ENCODE peak calls at places on chromosome 22, in nine cellular contexts. R is omental fat pad; B is KG1; Q is heart left ventricle; C is fibroblast of mammary gland; X is cardiac muscle cell; D is skeletal muscle cell; Y is activated CD4-positive, alpha-beta T cell treated with anti-CD3 and anti-CD28 coated beads, Interleukin-2, amount 10 ng/mL, durations not matched to agents 7 days and 5 days; M is COR-L47. I is an unnamed sample.

GRCh38 chr22:20550851-20551744 is 43.7 kb downstream of the MED15 start:
- DNase-seq in R (no peak), M (no peak), C (peak; percentile 89), D (no peak), B (no peak), Y (peak; percentile 21), Q (no peak), X (peak; percentile 61), I (peak; percentile 70)

GRCh38 chr22:48238966-48239365 is 1476.5 kb downstream of the TBC1D22A start:
- DNase-seq in Q (no peak), X (no peak), M (no peak), Y (no peak), B (no peak), R (no peak), D (no peak), C (no peak), I (peak; percentile 36)

GRCh38 chr22:42228480-42228879 is 42.0 kb downstream of the TCF20 start:
- DNase-seq in Q (no peak), Y (no peak), B (no peak), M (no peak), C (no peak), X (no peak), R (no peak), D (no peak), I (no peak)

GRCh38 chr22:38451404-38451803 is 3.6 kb downstream of the KCNJ4 start:
- DNase-seq in Y (no peak), Q (no peak), D (no peak), C (no peak), B (no peak), X (no peak), R (no peak), M (no peak), I (no peak)

GRCh38 chr22:42116848-42117424 is 13.7 kb downstream of the CYP2D6 start:
- DNase-seq in B (no peak), M (no peak), X (no peak), Y (no peak), Q (no peak), R (no peak), D (no peak), C (peak; percentile 11), I (no peak)

GRCh38 chr22:49349841-49350381 is 477.8 kb downstream of the BRD1 start:
- DNase-seq in X (no peak), B (no peak), M (no peak), D (no peak), Q (no peak), R (no peak), C (no peak), Y (no peak), I (peak; percentile 28)

GRCh38 chr22:31897842-31898241 is 46.5 kb upstream of the YWHAH start:
- DNase-seq in C (peak; percentile 6), Y (no peak), X (no peak), Q (no peak), R (no peak), D (peak; percentile 30), B (no peak), M (no peak), I (no peak)

GRCh38 chr22:49377306-49377705 is 450.4 kb downstream of the BRD1 start:
- DNase-seq in Y (no peak), Q (no peak), R (no peak), X (no peak), D (no peak), C (no peak), M (no peak), B (no peak), I (no peak)

GRCh38 chr22:50695421-50696250 is 23.0 kb downstream of the SHANK3 start:
- DNase-seq in C (no peak), D (no peak), X (no peak), R (no peak), M (no peak), Q (no peak), Y (no peak), B (no peak), I (peak; percentile 42)

GRCh38 chr22:24559471-24559870 is 3.7 kb downstream of the SNRPD3 start:
- DNase-seq in B (no peak), M (no peak), X (peak; percentile 7), R (no peak), Y (no peak), D (no peak), C (no peak), Q (no peak), I (no peak)

GRCh38 chr22:49302530-49302929 is 525.1 kb downstream of the BRD1 start:
- DNase-seq in R (no peak), X (no peak), M (no peak), D (no peak), C (no peak), B (no peak), Q (no peak), Y (no peak), I (peak; percentile 39)

GRCh38 chr22:41449321-41449720 is 2.7 kb upstream of the TOB2 start:
- DNase-seq in Q (no peak), D (no peak), C (peak; percentile 43), M (no peak), R (no peak), Y (no peak), X (no peak), B (no peak), I (no peak)

GRCh38 chr22:17087176-17088131 is 2.7 kb downstream of the IL17RA start:
- DNase-seq in C (peak; percentile 41), X (no peak), R (no peak), M (no peak), Y (peak; percentile 83), D (peak; percentile 60), Q (peak; percentile 2), B (peak; percentile 62), I (peak; percentile 47)

GRCh38 chr22:38133331-38133730 is 22.8 kb upstream of the BAIAP2L2 start:
- DNase-seq in D (no peak), Y (no peak), X (no peak), C (no peak), Q (no peak), B (no peak), M (no peak), R (no peak), I (peak; percentile 38)

GRCh38 chr22:37428649-37429586 is 1.6 kb upstream of the ELFN2 start:
- DNase-seq in X (peak; percentile 84), R (no peak), D (no peak), B (peak; percentile 62), C (peak; percentile 56), M (no peak), Y (peak; percentile 60), Q (no peak), I (no peak)

GRCh38 chr22:43128928-43129424 is 14.2 kb downstream of the MCAT start:
- DNase-seq in X (no peak), Q (no peak), B (no peak), R (no peak), M (peak; percentile 88), D (no peak), C (no peak), Y (no peak), I (no peak)

GRCh38 chr22:45120440-45120839 is 43.3 kb upstream of the NUP50 start:
- DNase-seq in R (no peak), C (no peak), M (no peak), Y (no peak), B (no peak), Q (no peak), X (no peak), D (no peak), I (no peak)

GRCh38 chr22:40525250-40525884 is 111.2 kb downstream of the MRTFA start:
- DNase-seq in D (no peak), M (peak; percentile 32), Y (peak; percentile 76), Q (peak; percentile 46), R (peak; percentile 56), C (peak; percentile 67), X (peak; percentile 39), B (peak; percentile 30), I (no peak)

GRCh38 chr22:48755332-48755949 is 1072.2 kb downstream of the BRD1 start:
- DNase-seq in Y (no peak), R (peak; percentile 9), D (no peak), Q (no peak), B (no peak), M (no peak), X (no peak), C (no peak), I (peak; percentile 32)

GRCh38 chr22:49617866-49618688 is 209.6 kb downstream of the BRD1 start:
- DNase-seq in B (no peak), D (no peak), R (no peak), X (no peak), M (no peak), Y (no peak), Q (no peak), C (no peak), I (no peak)

GRCh38 chr22:26524870-26525269 is 12.6 kb upstream of the TFIP11 start:
- DNase-seq in X (no peak), Y (no peak), D (no peak), C (no peak), Q (no peak), B (no peak), R (no peak), M (no peak), I (no peak)

GRCh38 chr22:25061605-25062377 is 109.3 kb downstream of the KIAA1671 start:
- DNase-seq in D (no peak), R (no peak), Q (no peak), X (no peak), B (no peak), C (no peak), Y (no peak), M (no peak), I (no peak)

GRCh38 chr22:37517826-37518450 is 1.3 kb downstream of the CARD10 start:
- DNase-seq in R (no peak), C (no peak), X (no peak), Q (no peak), D (no peak), B (no peak), Y (no peak), M (no peak), I (no peak)

GRCh38 chr22:47456031-47456430 is 693.6 kb downstream of the TBC1D22A start:
- DNase-seq in Y (no peak), D (no peak), X (no peak), R (no peak), Q (no peak), B (no peak), C (no peak), M (no peak), I (no peak)

GRCh38 chr22:50481440-50482106 is at the start of gene ADM2:
- DNase-seq in R (no peak), Q (peak; percentile 48), M (no peak), B (no peak), D (no peak), C (no peak), Y (peak; percentile 71), X (peak; percentile 31), I (no peak)

GRCh38 chr22:50508897-50509296 is 873 bp downstream of the NCAPH2 start:
- DNase-seq in C (no peak), B (no peak), R (no peak), Q (no peak), Y (no peak), D (no peak), M (no peak), X (no peak), I (no peak)

GRCh38 chr22:44620129-44620840 is 81.7 kb upstream of the PRR5 start:
- DNase-seq in R (peak; percentile 64), M (peak; percentile 92), D (peak; percentile 16), B (no peak), C (peak; percentile 55), Q (peak; percentile 78), Y (peak; percentile 93), X (peak; percentile 37), I (no peak)

GRCh38 chr22:40509401-40510134 is 127.0 kb downstream of the MRTFA start:
- DNase-seq in X (no peak), C (peak; percentile 98), R (no peak), B (no peak), M (no peak), Q (peak; percentile 59), Y (no peak), D (peak; percentile 96), I (no peak)

GRCh38 chr22:32312748-32313147 is 44.9 kb upstream of the RFPL3 start:
- DNase-seq in R (no peak), C (no peak), Q (no peak), Y (no peak), M (no peak), D (no peak), X (no peak), B (no peak), I (no peak)

GRCh38 chr22:25404556-25404922 is 159.9 kb upstream of the GRK3 start:
- DNase-seq in B (no peak), Y (no peak), C (no peak), R (no peak), D (no peak), Q (no peak), X (no peak), M (no peak), I (no peak)

GRCh38 chr22:38452373-38453064 is 2.5 kb downstream of the KCNJ4 start:
- DNase-seq in M (no peak), Q (peak; percentile 83), X (peak; percentile 53), Y (no peak), D (no peak), C (no peak), R (no peak), B (no peak), I (no peak)